ENCODE peak calls at places on chromosomes 7 and 10, in seven cellular contexts. G is upper lobe of left lung, X is left ventricle myocardium inferior, R is astrocyte, J is colonic mucosa, F is spleen, D is H7. L is an unnamed sample.

GRCh38 chr10:101139421-101139911 is 8.4 kb downstream of the TLX1 start:
- DNase-seq in D (peak), R (no peak), G (no peak), F (no peak), J (no peak), X (no peak), L (peak)

GRCh38 chr7:156722427-156722826 is 81.9 kb downstream of the RNF32 start:
- DNase-seq in D (no peak), F (no peak), X (no peak), J (no peak), R (peak), G (no peak), L (no peak)

GRCh38 chr10:132637477-132638129 is 100.0 kb downstream of the INPP5A start:
- DNase-seq in D (peak), F (peak), G (peak), X (peak), R (peak), J (no peak), L (peak)

GRCh38 chr10:113496124-113496523 is 56.7 kb upstream of the HABP2 start:
- DNase-seq in G (no peak), F (no peak), X (no peak), J (no peak), D (no peak), R (no peak), L (no peak)

GRCh38 chr7:106021211-106022067 is 58.4 kb downstream of the CDHR3 start:
- DNase-seq in R (no peak), X (no peak), D (peak), F (no peak), J (no peak), G (no peak), L (no peak)

GRCh38 chr7:139557857-139558581 is 34.5 kb downstream of the CLEC2L start:
- DNase-seq in D (peak), J (peak), G (no peak), R (no peak), X (no peak), F (peak), L (no peak)

GRCh38 chr10:68135362-68135761 is 26.1 kb downstream of the MYPN start:
- DNase-seq in F (no peak), J (no peak), R (peak), G (no peak), X (no peak), D (no peak), L (no peak)

GRCh38 chr10:109886788-109887155 is 36.5 kb downstream of the XPNPEP1 start:
- DNase-seq in R (no peak), D (no peak), G (no peak), J (no peak), F (no peak), X (no peak), L (no peak)

GRCh38 chr10:133278577-133279265 is 2.1 kb upstream of the ADAM8 start:
- DNase-seq in X (peak), D (no peak), R (peak), F (peak), G (peak), J (peak), L (peak)

GRCh38 chr7:36775673-36776072 is 51.4 kb upstream of the AOAH start:
- DNase-seq in X (no peak), F (no peak), G (no peak), J (no peak), R (no peak), D (no peak), L (no peak)

GRCh38 chr7:8213381-8213780 is 48.6 kb downstream of the ICA1 start:
- DNase-seq in X (no peak), G (no peak), D (no peak), F (no peak), J (no peak), R (no peak), L (no peak)

GRCh38 chr7:116277070-116277469 is 66.7 kb downstream of the TES start:
- DNase-seq in J (no peak), F (no peak), R (no peak), X (no peak), G (no peak), D (no peak), L (no peak)

GRCh38 chr7:152177696-152178404 is 152.4 kb downstream of the GALNT11 start:
- DNase-seq in J (no peak), R (peak), X (no peak), G (no peak), D (no peak), F (no peak), L (no peak)

GRCh38 chr10:55203319-55203718 is 402.3 kb upstream of the PCDH15 start:
- DNase-seq in X (no peak), F (no peak), D (no peak), R (peak), G (no peak), J (no peak), L (no peak)

GRCh38 chr7:22582860-22583640 is 83.1 kb upstream of the STEAP1B start:
- DNase-seq in J (no peak), X (no peak), R (peak), F (no peak), G (peak), D (peak), L (peak)

GRCh38 chr7:55441668-55442305 is 76.7 kb downstream of the LANCL2 start:
- DNase-seq in X (no peak), F (no peak), G (no peak), R (peak), J (no peak), D (no peak), L (no peak)

GRCh38 chr7:45259966-45260646 is 102.5 kb downstream of the RAMP3 start:
- DNase-seq in G (peak), F (peak), J (peak), D (peak), R (no peak), X (peak), L (no peak)

DNA sequence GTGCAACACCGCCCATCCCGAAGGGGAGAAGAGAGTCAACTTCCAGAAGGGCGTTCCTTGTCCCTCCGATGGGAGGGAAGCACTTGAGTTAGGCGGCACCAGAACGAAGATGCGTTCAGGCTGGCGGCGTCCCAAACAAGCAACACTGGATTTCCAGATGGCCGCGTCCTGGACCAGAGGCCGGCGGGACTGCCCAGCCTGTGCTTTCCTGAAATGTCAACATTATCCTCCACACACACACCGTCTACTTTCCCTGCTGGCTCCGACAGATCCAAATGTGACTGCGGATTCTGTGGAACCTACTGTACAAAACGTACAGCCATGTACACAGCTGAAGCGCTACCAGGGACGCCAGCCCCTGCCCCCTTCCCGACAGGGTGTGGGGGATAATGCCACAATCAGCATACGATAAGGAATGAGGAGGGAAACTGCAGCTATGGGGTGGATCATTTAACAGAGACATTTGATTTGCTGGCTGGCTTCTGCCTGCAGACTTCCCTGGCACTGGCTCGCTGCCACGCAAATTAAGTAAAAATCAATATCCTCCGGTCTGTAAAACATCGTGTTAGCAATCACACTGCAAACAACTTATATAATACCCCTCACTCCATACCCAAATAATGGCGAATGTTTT is 82.1 kb downstream of the ZRANB1 start:
- DNase-seq in G (no peak), F (no peak), J (peak), D (no peak), R (no peak), X (peak), L (no peak)
- H3K4me3 ChIP-seq in G (no peak), F (no peak), J (no peak), D (no peak), R (no peak), X (peak), L (no peak)

GRCh38 chr10:87818505-87819273 is 663 bp upstream of the ATAD1 start:
- DNase-seq in F (peak), X (peak), D (peak), G (peak), R (peak), J (peak), L (peak)

GRCh38 chr10:87816163-87816841 is 1.7 kb downstream of the ATAD1 start:
- DNase-seq in X (no peak), F (no peak), D (no peak), R (no peak), G (no peak), J (no peak), L (no peak)

GRCh38 chr10:87817873-87818504 is at the start of gene ATAD1:
- DNase-seq in R (peak), X (peak), G (peak), J (peak), F (peak), D (peak), L (peak)

GRCh38 chr10:87817291-87817872 is 644 bp downstream of the ATAD1 start:
- DNase-seq in G (no peak), F (no peak), D (no peak), R (no peak), J (no peak), X (no peak), L (no peak)

GRCh38 chr10:87816842-87817178 is 1.2 kb downstream of the ATAD1 start:
- DNase-seq in G (no peak), F (no peak), X (no peak), R (no peak), J (no peak), D (no peak), L (no peak)
- H3K4me3 ChIP-seq in G (peak), F (no peak), X (peak), R (peak), J (peak), D (peak), L (peak)

GRCh38 chr10:13272164-13272571 is 27.7 kb downstream of the PHYH start:
- DNase-seq in F (no peak), G (peak), R (peak), X (peak), D (peak), J (peak), L (no peak)

GRCh38 chr10:13270877-13271551 is 28.9 kb downstream of the PHYH start:
- DNase-seq in G (no peak), R (peak), X (no peak), D (no peak), J (peak), F (no peak), L (peak)

GRCh38 chr10:13268841-13269240 is 31.0 kb downstream of the PHYH start:
- DNase-seq in G (no peak), F (no peak), R (no peak), J (no peak), X (no peak), D (no peak), L (peak)

GRCh38 chr10:13268310-13268709 is 31.6 kb downstream of the PHYH start:
- DNase-seq in D (no peak), R (no peak), F (no peak), G (no peak), J (no peak), X (no peak), L (no peak)

GRCh38 chr10:13271552-13272163 is 28.2 kb downstream of the PHYH start:
- DNase-seq in X (peak), F (peak), R (no peak), G (peak), D (peak), J (peak), L (peak)
- H3K4me3 ChIP-seq in X (no peak), F (no peak), R (no peak), G (no peak), D (no peak), J (no peak), L (no peak)

DNA sequence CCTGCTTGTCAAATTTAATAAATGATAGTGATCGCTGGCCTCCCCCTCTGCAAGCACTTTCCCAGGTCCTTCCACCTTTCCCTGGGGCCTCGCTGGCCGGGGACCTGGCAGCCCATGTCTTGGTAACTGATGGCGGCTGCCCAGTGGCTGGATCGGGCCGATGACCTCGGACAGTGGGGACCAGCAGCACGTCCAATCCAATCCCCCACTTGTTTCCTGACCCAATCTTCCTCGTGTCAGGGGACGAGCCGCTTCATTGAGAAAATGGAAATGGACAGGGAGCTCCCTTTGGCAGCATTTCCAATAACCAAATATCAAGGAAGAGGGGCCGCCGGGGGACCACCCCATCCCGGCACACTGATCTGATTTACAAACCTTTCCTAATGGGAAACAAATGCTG is 17.2 kb downstream of the EBF3 start:
- DNase-seq in X (no peak), R (no peak), J (no peak), G (no peak), D (no peak), F (peak), L (no peak)
- H3K4me3 ChIP-seq in X (peak), R (no peak), J (no peak), G (no peak), D (no peak), F (no peak), L (no peak)

GRCh38 chr7:30752484-30752883 is 549 bp downstream of the INMT start:
- DNase-seq in X (no peak), J (no peak), G (no peak), D (no peak), F (no peak), R (no peak), L (no peak)
- H3K4me3 ChIP-seq in X (peak), J (no peak), G (peak), D (no peak), F (no peak), R (no peak), L (no peak)

DNA sequence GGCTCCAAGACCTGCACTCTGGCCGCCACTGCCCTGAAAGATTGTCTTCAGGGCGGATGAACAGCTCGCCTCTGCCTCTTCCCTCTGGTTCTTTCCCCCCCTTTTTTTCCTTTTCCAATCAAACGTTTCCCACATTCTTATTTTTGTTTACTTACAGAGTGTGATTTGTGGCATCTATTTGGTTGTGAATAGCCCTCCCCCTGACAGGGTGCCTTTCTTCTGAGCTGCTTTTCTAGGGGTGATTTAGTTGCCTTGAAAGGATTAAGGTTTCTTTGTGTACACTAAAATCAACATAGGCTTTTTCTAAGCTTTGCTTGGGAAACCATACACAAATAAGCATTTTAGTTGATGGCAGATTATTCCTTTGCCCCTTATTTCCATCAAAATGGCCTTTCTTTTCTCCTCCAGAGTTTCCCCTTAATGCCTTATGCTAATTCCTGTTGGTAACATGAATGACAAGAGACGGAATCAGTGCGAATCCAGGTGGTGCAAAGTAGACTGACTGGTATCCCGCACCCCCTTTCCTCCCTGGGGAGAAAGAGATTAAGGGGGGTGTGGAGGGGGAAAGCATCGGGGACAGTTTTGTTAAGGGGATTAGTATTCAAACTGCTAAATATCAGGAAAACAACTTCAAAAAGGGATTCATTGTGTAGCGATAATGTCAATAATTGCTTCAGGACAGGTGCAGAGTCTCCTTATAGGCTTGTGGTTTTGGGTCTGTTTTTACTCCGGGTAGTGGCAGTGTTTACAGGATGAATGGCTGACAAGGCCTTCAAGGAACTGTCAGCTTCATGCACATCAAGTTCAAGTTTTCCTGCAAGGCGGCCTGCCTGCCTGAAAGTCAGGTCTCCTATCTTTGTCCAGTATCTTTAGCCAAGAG is 431.6 kb upstream of the GALNT17 start:
- DNase-seq in J (no peak), X (no peak), R (no peak), F (no peak), D (peak), G (no peak), L (no peak)
- H3K4me3 ChIP-seq in J (no peak), X (no peak), R (no peak), F (no peak), D (no peak), G (no peak), L (no peak)

DNA sequence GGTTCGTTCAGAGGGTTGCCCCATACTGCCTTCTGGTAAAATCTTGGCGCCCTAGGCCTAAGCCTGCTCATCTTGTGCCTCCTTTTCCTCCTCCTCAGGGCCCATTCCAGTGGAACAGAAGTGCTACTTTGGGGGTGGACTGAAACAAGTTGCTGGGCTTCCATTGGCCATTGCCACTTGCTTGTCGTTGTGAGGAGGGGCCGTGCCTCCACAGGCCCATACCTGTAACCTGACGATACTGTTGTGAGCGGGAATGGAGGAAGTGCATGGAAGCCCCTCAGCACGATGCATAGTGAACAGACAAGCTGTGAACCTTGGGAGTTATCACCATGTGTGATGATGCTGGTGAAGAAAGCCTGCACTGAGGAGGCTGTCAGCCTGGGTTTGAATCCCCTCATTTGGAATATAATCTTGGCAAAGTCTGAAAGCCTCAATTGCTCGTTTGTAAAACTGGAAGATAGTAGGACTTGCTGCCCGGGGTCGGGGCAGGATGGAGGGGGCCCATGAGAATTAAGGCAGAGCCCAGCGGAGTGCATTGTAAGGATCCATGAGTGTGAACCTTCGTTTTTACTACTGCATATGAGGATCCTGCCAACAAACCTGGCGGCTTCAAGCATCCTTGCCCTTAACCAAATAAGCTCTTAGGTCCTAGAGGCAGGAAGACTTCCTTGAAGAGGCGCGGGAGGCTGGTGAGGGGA is 671 bp upstream of the PAPSS2 start:
- DNase-seq in R (no peak), J (no peak), X (no peak), F (no peak), G (peak), D (peak), L (no peak)
- H3K4me3 ChIP-seq in R (peak), J (peak), X (peak), F (no peak), G (peak), D (peak), L (peak)

GRCh38 chr7:29146082-29146706 is at the start of gene CPVL:
- DNase-seq in R (no peak), F (peak), G (peak), X (peak), D (peak), J (peak), L (peak)

GRCh38 chr7:29147821-29148220 is 1.5 kb upstream of the CPVL start:
- DNase-seq in G (no peak), X (peak), D (no peak), J (no peak), R (no peak), F (no peak), L (no peak)

GRCh38 chr7:29143698-29144203 is 2.6 kb downstream of the CPVL start:
- DNase-seq in R (no peak), J (no peak), X (no peak), D (no peak), F (no peak), G (no peak), L (no peak)

GRCh38 chr7:29145553-29146081 is 720 bp downstream of the CPVL start:
- DNase-seq in J (no peak), R (no peak), G (no peak), X (no peak), F (no peak), D (peak), L (peak)

DNA sequence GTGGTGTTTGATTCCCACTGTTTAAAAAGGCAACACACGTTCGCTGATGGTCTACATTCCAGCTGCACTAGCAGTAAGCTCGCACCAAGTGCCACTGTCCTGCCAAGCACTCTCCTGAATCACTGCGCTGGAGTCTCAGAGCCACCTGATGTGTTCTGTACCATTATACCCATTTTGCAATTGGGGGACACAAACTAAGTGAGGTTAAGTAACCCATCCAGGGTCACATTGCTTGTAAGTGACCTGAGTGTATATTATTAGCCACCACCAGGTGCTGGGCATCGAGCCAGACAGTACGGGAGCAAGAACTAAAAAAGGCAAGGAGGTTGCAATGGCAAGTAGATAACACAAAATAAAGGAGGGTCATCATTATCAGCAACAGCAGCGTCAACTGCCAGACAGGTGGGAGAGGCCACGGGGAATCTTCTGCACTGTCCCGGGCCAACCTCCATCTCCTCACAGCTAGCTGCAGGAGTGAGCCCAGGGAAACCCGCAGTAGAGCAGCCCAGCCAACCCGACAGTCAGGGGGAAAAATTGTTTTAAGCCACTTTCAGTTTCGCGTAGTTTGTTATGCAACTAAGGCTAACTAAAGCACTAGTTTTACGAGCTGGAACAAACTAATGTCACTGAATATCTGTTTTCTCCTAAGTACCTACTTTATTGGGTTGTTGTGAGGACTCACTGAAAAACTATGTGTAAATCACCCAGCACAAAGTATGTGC is 712 bp upstream of the CPVL start:
- DNase-seq in D (peak), R (peak), X (peak), F (no peak), J (peak), G (no peak), L (peak)
- H3K4me3 ChIP-seq in D (peak), R (peak), X (peak), F (peak), J (peak), G (peak), L (peak)

L was measured in Caco-2.